ENCODE peak calls at places on chromosomes 11 and 22, in five cellular contexts. B is tibial nerve; T is activated CD4-positive, alpha-beta T cell treated with anti-CD3 and anti-CD28 coated beads, Interleukin-2, amount 10 ng/mL, durations not matched to agents 7 days and 5 days; R is cardiac muscle cell; E is memory B cell. H is an unnamed sample.

GRCh38 chr11:109086931-109087330 is 335.1 kb upstream of the C11orf87 start:
- DNase-seq in B (no peak), T (no peak), R (no peak), E (no peak), H (no peak)

GRCh38 chr22:21010426-21011113 is 4.4 kb upstream of the P2RX6 start:
- DNase-seq in B (no peak), T (no peak), R (no peak), E (no peak), H (no peak)

GRCh38 chr11:125621995-125622394 is 3.0 kb upstream of the CHEK1 start:
- DNase-seq in B (no peak), T (no peak), R (peak), E (no peak), H (no peak)

GRCh38 chr22:28505416-28506156 is 174.1 kb downstream of the TTC28 start:
- DNase-seq in B (no peak), T (no peak), R (peak), E (no peak), H (no peak)

GRCh38 chr11:88799749-88800500 is 265.9 kb downstream of the GRM5 start:
- DNase-seq in B (no peak), T (no peak), R (no peak), E (no peak), H (no peak)

GRCh38 chr11:76918941-76919386 is 58.2 kb downstream of the ACER3 start:
- DNase-seq in B (peak), T (no peak), R (peak), E (no peak), H (no peak)

GRCh38 chr22:27397036-27397947 is 404.3 kb downstream of the MN1 start:
- DNase-seq in B (no peak), T (no peak), R (peak), E (no peak), H (no peak)

GRCh38 chr22:17074648-17075002 is 10.2 kb upstream of the IL17RA start:
- DNase-seq in B (no peak), T (no peak), R (no peak), E (no peak), H (no peak)

GRCh38 chr11:119223856-119224255 is 17.7 kb downstream of the CBL start:
- DNase-seq in B (no peak), T (no peak), R (no peak), E (no peak), H (no peak)

GRCh38 chr11:134691985-134692384 is 279.9 kb upstream of the B3GAT1 start:
- DNase-seq in B (no peak), T (no peak), R (no peak), E (no peak), H (no peak)

GRCh38 chr22:21032843-21033688 is 705 bp upstream of the SLC7A4 start:
- DNase-seq in B (no peak), T (no peak), R (no peak), E (no peak), H (no peak)

GRCh38 chr11:114026355-114026754 is 33.2 kb upstream of the ZBTB16 start:
- DNase-seq in B (no peak), T (peak), R (peak), E (no peak), H (peak)

GRCh38 chr11:111530091-111530490 is 10.4 kb upstream of the LAYN start:
- DNase-seq in B (no peak), T (no peak), R (peak), E (no peak), H (no peak)

GRCh38 chr11:109789911-109790310 is 303.3 kb upstream of the ZC3H12C start:
- DNase-seq in B (no peak), T (no peak), R (no peak), E (no peak), H (no peak)

GRCh38 chr11:94786264-94787126 is 18.3 kb downstream of the AMOTL1 start:
- DNase-seq in B (no peak), T (peak), R (peak), E (no peak), H (no peak)

GRCh38 chr11:64854534-64855502 is 10.4 kb upstream of the CDC42BPG start:
- DNase-seq in B (peak), T (no peak), R (peak), E (no peak), H (peak)

GRCh38 chr11:92211576-92212167 is 12.9 kb upstream of the FAT3 start:
- DNase-seq in B (no peak), T (no peak), R (peak), E (no peak), H (no peak)

GRCh38 chr11:124115782-124116616 is 749 bp downstream of the VWA5A start:
- DNase-seq in B (no peak), T (no peak), R (no peak), E (no peak), H (no peak)

GRCh38 chr22:43151251-43152000 is at the start of gene TSPO:
- DNase-seq in B (peak), T (peak), R (peak), E (peak), H (peak)

GRCh38 chr11:44621784-44622183 is 56.3 kb downstream of the CD82 start:
- DNase-seq in B (no peak), T (no peak), R (no peak), E (peak), H (no peak)

GRCh38 chr11:45287316-45287903 is 1.3 kb upstream of the SYT13 start:
- DNase-seq in B (no peak), T (no peak), R (no peak), E (no peak), H (no peak)

GRCh38 chr11:96314326-96315050 is 28.5 kb downstream of the MAML2 start:
- DNase-seq in B (no peak), T (peak), R (peak), E (no peak), H (no peak)

GRCh38 chr22:21025763-21026755 is 6.3 kb downstream of the SLC7A4 start:
- DNase-seq in B (no peak), T (no peak), R (no peak), E (no peak), H (no peak)

GRCh38 chr22:25488244-25489020 is 76.0 kb upstream of the GRK3 start:
- DNase-seq in B (peak), T (no peak), R (peak), E (no peak), H (peak)

GRCh38 chr11:45141171-45141570 is 5.3 kb upstream of the PRDM11 start:
- DNase-seq in B (no peak), T (no peak), R (no peak), E (no peak), H (no peak)